ENCODE peak calls at places on chromosomes 12 and 14, in six cellular contexts. G is fibroblast of pulmonary artery; Y is stimulated activated CD8-positive, alpha-beta memory T cell treated with anti-CD3 and anti-CD28 coated beads, Interleukin-7, amount 100 ng/mL, for 1 hour; Z is cardiac fibroblast; D is EL; C is NCI-H2171. L is an unnamed sample.

GRCh38 chr12:116389990-116390655 is 112.6 kb upstream of the MED13L start:
- DNase-seq in G (peak; percentile 95), Y (no peak), Z (peak; percentile 94), D (peak; percentile 97), C (no peak), L (peak; percentile 89)

GRCh38 chr14:100486025-100486828 is 101.0 kb downstream of the BEGAIN start:
- DNase-seq in G (peak; percentile 74), Y (peak; percentile 27), Z (peak; percentile 68), D (peak; percentile 89), C (peak; percentile 100), L (peak; percentile 90)

GRCh38 chr12:88339254-88339949 is 197.3 kb downstream of the TMTC3 start:
- DNase-seq in G (peak; percentile 39), Y (no peak), Z (peak; percentile 37), D (peak; percentile 57), C (no peak), L (peak; percentile 22)

GRCh38 chr14:81450100-81450531 is 50.0 kb upstream of the STON2 start:
- DNase-seq in G (no peak), Y (no peak), Z (no peak), D (peak; percentile 10), C (peak; percentile 55), L (peak; percentile 41)

GRCh38 chr12:76927170-76927784 is 48.5 kb upstream of the CSRP2 start:
- DNase-seq in G (peak; percentile 56), Y (no peak), Z (peak; percentile 68), D (peak; percentile 56), C (peak; percentile 84), L (peak; percentile 69)

GRCh38 chr12:10392394-10392930 is 2.6 kb upstream of the KLRK1 start:
- DNase-seq in G (peak; percentile 96), Y (no peak), Z (peak; percentile 98), D (peak; percentile 90), C (no peak), L (peak; percentile 83)

GRCh38 chr14:22414876-22415632 is 174.0 kb downstream of the DAD1 start:
- DNase-seq in G (no peak), Y (no peak), Z (no peak), D (no peak), C (no peak), L (no peak)

GRCh38 chr14:74257078-74257987 is 18.1 kb downstream of the VSX2 start:
- DNase-seq in G (peak; percentile 30), Y (peak; percentile 29), Z (peak; percentile 24), D (peak; percentile 32), C (peak; percentile 96), L (peak; percentile 92)

GRCh38 chr12:109726511-109727038 is 12.9 kb downstream of the FAM222A start:
- DNase-seq in G (no peak), Y (no peak), Z (no peak), D (no peak), C (peak; percentile 31), L (no peak)

GRCh38 chr12:110766311-110767154 is 23.8 kb upstream of the PPP1CC start:
- DNase-seq in G (no peak), Y (no peak), Z (no peak), D (no peak), C (no peak), L (no peak)

GRCh38 chr14:52267501-52268190 is at the start of gene PTGDR:
- DNase-seq in G (peak; percentile 6), Y (no peak), Z (peak; percentile 16), D (peak; percentile 21), C (no peak), L (peak; percentile 38)

GRCh38 chr14:94888108-94888507 is 118.2 kb upstream of the GSC start:
- DNase-seq in G (no peak), Y (no peak), Z (no peak), D (no peak), C (no peak), L (no peak)

GRCh38 chr14:72682188-72682587 is 211.7 kb downstream of the DPF3 start:
- DNase-seq in G (no peak), Y (no peak), Z (peak; percentile 23), D (peak; percentile 77), C (no peak), L (peak; percentile 81)

GRCh38 chr14:96861568-96862310 is 64.6 kb downstream of the VRK1 start:
- DNase-seq in G (no peak), Y (no peak), Z (no peak), D (no peak), C (no peak), L (no peak)

GRCh38 chr14:61394542-61394941 is 73.2 kb downstream of the PRKCH start:
- DNase-seq in G (no peak), Y (no peak), Z (no peak), D (no peak), C (no peak), L (no peak)

GRCh38 chr14:32681598-32681997 is 257.1 kb upstream of the NPAS3 start:
- DNase-seq in G (no peak), Y (no peak), Z (no peak), D (no peak), C (no peak), L (no peak)